ENCODE peak calls at places on chromosomes 5 and 9, in eight cellular contexts. J is A549; M is CD8-positive, alpha-beta T cell; A is OCI-LY7; W is prostate gland; K is kidney; S is body of pancreas; R is heart right ventricle. I is an unnamed sample.
A peak's percentile ranks its signal among the peaks of the same experiment; 100 is the strongest.

GRCh38 chr9:123375725-123376132 is 19.7 kb downstream of the CRB2 start:
- DNase-seq in A (no peak), J (no peak), K (peak; percentile 75), S (no peak), R (no peak), M (no peak), W (no peak), I (peak; percentile 54)

GRCh38 chr9:21070171-21070571 is 7.6 kb downstream of the IFNB1 start:
- DNase-seq in R (peak; percentile 73), A (no peak), S (peak; percentile 57), W (peak; percentile 33), J (peak; percentile 76), M (no peak), K (no peak), I (peak; percentile 35)

GRCh38 chr5:81080809-81081460 is 120.8 kb downstream of the RASGRF2 start:
- DNase-seq in S (no peak), A (no peak), K (no peak), M (no peak), J (no peak), R (peak; percentile 30), W (no peak), I (no peak)

GRCh38 chr5:119187776-119188529 is 117.1 kb downstream of the DMXL1 start:
- DNase-seq in S (no peak), M (no peak), J (no peak), W (no peak), A (peak; percentile 22), R (no peak), K (no peak), I (no peak)

GRCh38 chr5:154242442-154242841 is 51.9 kb downstream of the GALNT10 start:
- DNase-seq in S (no peak), K (no peak), M (no peak), J (no peak), R (no peak), W (no peak), A (no peak), I (no peak)

GRCh38 chr9:128653941-128654340 is 2.7 kb downstream of the DYNC2I2 start:
- DNase-seq in M (no peak), W (no peak), K (no peak), J (no peak), A (no peak), R (no peak), S (no peak), I (no peak)

GRCh38 chr5:32936329-32936728 is 225.2 kb downstream of the NPR3 start:
- DNase-seq in A (no peak), W (no peak), M (no peak), K (no peak), S (no peak), R (no peak), J (no peak), I (no peak)

GRCh38 chr5:150637245-150638052 is 3.0 kb upstream of the SYNPO start:
- DNase-seq in M (no peak), J (peak; percentile 89), S (peak; percentile 66), A (no peak), K (peak; percentile 72), R (no peak), W (no peak), I (peak; percentile 91)

GRCh38 chr9:92954078-92954861 is 6.9 kb downstream of the FGD3 start:
- DNase-seq in R (peak; percentile 85), S (peak; percentile 49), W (peak; percentile 48), M (peak; percentile 87), J (no peak), K (no peak), A (peak; percentile 24), I (peak; percentile 90)

GRCh38 chr5:120139039-120139438 is 325.1 kb upstream of the PRR16 start:
- DNase-seq in W (peak; percentile 55), R (peak; percentile 15), K (no peak), M (no peak), A (no peak), J (peak; percentile 85), S (peak; percentile 58), I (no peak)

GRCh38 chr9:137301086-137301947 is 754 bp downstream of the NRARP start:
- DNase-seq in R (no peak), W (peak; percentile 60), J (peak; percentile 85), S (peak; percentile 71), K (peak; percentile 85), M (no peak), A (no peak), I (peak; percentile 57)

GRCh38 chr9:69546265-69546664 is 125.9 kb downstream of the APBA1 start:
- DNase-seq in R (no peak), S (no peak), J (peak; percentile 4), A (no peak), W (no peak), M (no peak), K (no peak), I (peak; percentile 11)

GRCh38 chr5:106331415-106331814 is 1339.3 kb downstream of the EFNA5 start:
- DNase-seq in J (no peak), R (no peak), S (no peak), W (no peak), K (no peak), A (no peak), M (no peak), I (no peak)

GRCh38 chr9:4106744-4107143 is 193.1 kb downstream of the GLIS3 start:
- DNase-seq in A (no peak), R (no peak), M (no peak), W (no peak), S (no peak), K (no peak), J (no peak), I (no peak)

GRCh38 chr5:174708466-174709207 is 15.7 kb upstream of the MSX2 start:
- DNase-seq in R (no peak), A (no peak), W (no peak), S (no peak), K (no peak), M (no peak), J (no peak), I (no peak)

GRCh38 chr5:25540628-25541027 is 895.9 kb upstream of the CDH10 start:
- DNase-seq in A (no peak), R (no peak), M (no peak), K (no peak), W (no peak), J (no peak), S (no peak), I (no peak)

GRCh38 chr5:25544652-25545249 is 900.0 kb upstream of the CDH10 start:
- DNase-seq in W (no peak), S (peak; percentile 16), K (no peak), R (no peak), A (peak; percentile 20), J (peak; percentile 73), M (no peak), I (peak; percentile 43)
- TF ChIP-seq CTCF in W (no peak), S (peak; percentile 35), K (peak; percentile 45), R (peak; percentile 35), A (peak; percentile 79), J (peak; percentile 61), M (no peak), I (peak; percentile 78)

GRCh38 chr9:105967798-105968197 is 273.5 kb downstream of the TMEM38B start:
- DNase-seq in S (no peak), W (no peak), M (no peak), A (peak; percentile 1), R (no peak), K (no peak), J (no peak), I (no peak)

GRCh38 chr9:105964171-105964570 is 269.8 kb downstream of the TMEM38B start:
- DNase-seq in M (no peak), R (no peak), J (no peak), K (no peak), A (no peak), S (no peak), W (no peak), I (no peak)

GRCh38 chr9:105959491-105959890 is 265.1 kb downstream of the TMEM38B start:
- DNase-seq in R (no peak), J (no peak), M (no peak), K (no peak), A (no peak), S (no peak), W (no peak), I (no peak)

GRCh38 chr9:105958587-105958986 is 264.2 kb downstream of the TMEM38B start:
- DNase-seq in S (no peak), W (no peak), A (no peak), J (no peak), R (no peak), K (no peak), M (no peak), I (no peak)

GRCh38 chr9:105963700-105964099 is 269.4 kb downstream of the TMEM38B start:
- DNase-seq in R (no peak), M (no peak), S (no peak), K (no peak), W (no peak), A (no peak), J (no peak), I (no peak)
- H3K27ac ChIP-seq in R (no peak overlapping the region), M (no peak overlapping the region), S (no peak overlapping the region), K (no peak overlapping the region), W (no peak overlapping the region), A (no peak overlapping the region), J (no peak overlapping the region), I (no peak overlapping the region)

GRCh38 chr5:66169534-66169933 is 25.4 kb downstream of the SREK1 start:
- DNase-seq in W (no peak), R (no peak), M (no peak), A (peak; percentile 54), K (no peak), S (no peak), J (no peak), I (no peak)

GRCh38 chr5:66178799-66179198 is 34.7 kb downstream of the SREK1 start:
- DNase-seq in R (no peak), J (no peak), A (no peak), S (no peak), M (no peak), W (no peak), K (no peak), I (no peak)

GRCh38 chr5:66171349-66172344 is 27.5 kb downstream of the SREK1 start:
- DNase-seq in M (peak; percentile 53), R (peak; percentile 22), A (peak; percentile 82), S (peak; percentile 56), W (peak; percentile 20), K (no peak), J (peak; percentile 50), I (no peak)

GRCh38 chr5:66170196-66170919 is 26.3 kb downstream of the SREK1 start:
- DNase-seq in M (no peak), K (no peak), J (no peak), R (no peak), A (no peak), W (no peak), S (no peak), I (no peak)

GRCh38 chr5:66174338-66174737 is 30.2 kb downstream of the SREK1 start:
- DNase-seq in J (peak; percentile 39), A (peak; percentile 27), W (no peak), R (no peak), S (no peak), K (no peak), M (no peak), I (no peak)
- TF ChIP-seq CTCF in J (no peak), A (peak; percentile 72), W (no peak), R (peak; percentile 38), S (peak; percentile 14), K (no peak), M (no peak), I (peak; percentile 65)

DNA sequence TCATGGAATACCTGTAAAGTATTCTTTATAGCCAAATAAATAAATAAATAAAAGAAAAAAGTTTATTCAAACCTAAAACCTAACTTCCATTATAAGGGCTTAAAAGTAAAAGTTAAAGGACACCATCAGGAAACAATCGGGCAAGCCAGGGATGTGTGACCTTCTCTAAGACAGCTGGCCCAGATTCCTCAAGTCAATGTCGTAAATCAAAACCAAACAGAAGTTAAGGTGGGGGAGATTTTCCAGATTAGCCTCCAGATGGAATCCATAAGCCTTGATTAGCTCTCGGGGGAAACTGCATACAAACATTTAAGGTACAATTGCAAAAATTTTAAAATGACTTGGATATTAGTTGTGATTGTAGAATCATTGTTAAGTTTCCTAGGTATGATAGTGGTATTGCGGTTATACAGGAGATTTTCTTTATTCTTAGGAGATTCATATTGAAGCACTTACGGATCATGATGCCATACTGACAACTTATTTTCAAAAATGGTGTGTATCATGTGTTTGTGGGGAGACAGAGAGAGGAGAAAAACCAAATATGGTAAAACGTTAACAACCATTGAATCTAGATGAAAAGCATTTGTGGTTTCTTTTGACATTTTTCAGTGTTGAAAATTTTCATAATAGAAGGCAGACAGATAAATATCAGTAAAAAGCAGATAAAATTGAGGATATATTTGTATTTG is 21.5 kb upstream of the MGAT1 start:
- DNase-seq in K (no peak), W (no peak), A (no peak), R (no peak), S (no peak), J (no peak), M (no peak), I (no peak)
- H3K27ac ChIP-seq in K (no peak overlapping the region), W (peak overlapping the region; percentile 64), A (no peak overlapping the region), R (peak overlapping the region; percentile 67), S (no peak overlapping the region), J (no peak overlapping the region), M (no peak overlapping the region), I (no peak overlapping the region)

I was measured in PC-9.